ENCODE peak calls at places on chromosomes 11 and 22, in eight cellular contexts. H, C, R, M, L, S, X and P are unnamed samples.
A peak's percentile ranks its signal among the peaks of the same experiment; 100 is the strongest.

GRCh38 chr11:371716-372590 is 2.7 kb downstream of the B4GALNT4 start:
- DNase-seq in H (no peak), C (no peak), R (no peak), M (no peak), L (no peak), S (no peak), X (no peak), P (no peak)

GRCh38 chr11:44943118-44943517 is 7.6 kb downstream of the TP53I11 start:
- DNase-seq in H (no peak), C (no peak), R (no peak), M (peak; percentile 39), L (no peak), S (no peak), X (no peak), P (no peak)

GRCh38 chr11:19816040-19816439 is 103.4 kb downstream of the NAV2 start:
- DNase-seq in H (no peak), C (no peak), R (no peak), M (no peak), L (peak; percentile 22), S (no peak), X (no peak), P (no peak)

GRCh38 chr22:49515486-49515885 is 312.2 kb downstream of the BRD1 start:
- DNase-seq in H (no peak), C (no peak), R (no peak), M (no peak), L (no peak), S (no peak), X (no peak), P (no peak)

GRCh38 chr11:12070446-12071267 is 39.7 kb upstream of the MICAL2 start:
- DNase-seq in H (no peak), C (no peak), R (no peak), M (no peak), L (no peak), S (no peak), X (no peak), P (no peak)

GRCh38 chr11:8934735-8935478 is 2.2 kb upstream of the C11orf16 start:
- DNase-seq in H (peak; percentile 72), C (no peak), R (no peak), M (no peak), L (peak; percentile 76), S (no peak), X (peak; percentile 55), P (peak; percentile 65)

GRCh38 chr11:64181506-64182411 is 4.2 kb upstream of the STIP1 start:
- DNase-seq in H (peak; percentile 89), C (peak; percentile 91), R (peak; percentile 88), M (peak; percentile 29), L (peak; percentile 96), S (peak; percentile 74), X (peak; percentile 85), P (peak; percentile 93)

GRCh38 chr22:44425356-44425755 is 72.7 kb downstream of the RTL6 start:
- DNase-seq in H (no peak), C (no peak), R (no peak), M (no peak), L (no peak), S (no peak), X (no peak), P (no peak)

GRCh38 chr22:35612903-35613302 is 4.2 kb downstream of the MB start:
- DNase-seq in H (no peak), C (no peak), R (no peak), M (no peak), L (no peak), S (no peak), X (no peak), P (no peak)

GRCh38 chr11:34874202-34874601 is 42.0 kb downstream of the APIP start:
- DNase-seq in H (no peak), C (no peak), R (no peak), M (no peak), L (no peak), S (no peak), X (no peak), P (no peak)

GRCh38 chr22:44172370-44173108 is 8.2 kb upstream of the PARVG start:
- DNase-seq in H (no peak), C (no peak), R (peak; percentile 52), M (no peak), L (no peak), S (peak; percentile 48), X (no peak), P (no peak)

GRCh38 chr11:69055598-69056516 is 7.1 kb downstream of the TPCN2 start:
- DNase-seq in H (no peak), C (no peak), R (peak; percentile 19), M (no peak), L (peak; percentile 29), S (no peak), X (no peak), P (peak; percentile 28)

GRCh38 chr22:20258584-20259335 is 9.4 kb downstream of the RTN4R start:
- DNase-seq in H (no peak), C (no peak), R (no peak), M (peak; percentile 20), L (no peak), S (no peak), X (no peak), P (no peak)

GRCh38 chr11:133040289-133040893 is 491.9 kb downstream of the OPCML start:
- DNase-seq in H (no peak), C (no peak), R (no peak), M (no peak), L (peak; percentile 40), S (no peak), X (no peak), P (peak; percentile 70)

GRCh38 chr11:23021287-23021863 is 161.1 kb upstream of the CCDC179 start:
- DNase-seq in H (peak; percentile 45), C (no peak), R (peak; percentile 6), M (no peak), L (peak; percentile 41), S (peak; percentile 59), X (peak; percentile 40), P (no peak)

GRCh38 chr22:40526960-40527359 is 109.6 kb downstream of the MRTFA start:
- DNase-seq in H (no peak), C (no peak), R (no peak), M (no peak), L (no peak), S (no peak), X (no peak), P (no peak)

GRCh38 chr11:121406291-121406690 is 45.8 kb upstream of the SORL1 start:
- DNase-seq in H (no peak), C (no peak), R (no peak), M (no peak), L (no peak), S (peak; percentile 18), X (no peak), P (no peak)

GRCh38 chr11:74749127-74749964 is 697 bp downstream of the RNF169 start:
- DNase-seq in H (peak; percentile 57), C (peak; percentile 46), R (no peak), M (peak; percentile 60), L (peak; percentile 78), S (peak; percentile 74), X (peak; percentile 76), P (peak; percentile 62)

GRCh38 chr11:102323542-102324261 is 6.4 kb downstream of the BIRC3 start:
- DNase-seq in H (peak; percentile 77), C (no peak), R (no peak), M (no peak), L (peak; percentile 57), S (no peak), X (no peak), P (no peak)

GRCh38 chr22:32480238-32480637 is 5.6 kb downstream of the FBXO7 start:
- DNase-seq in H (no peak), C (no peak), R (no peak), M (peak; percentile 13), L (no peak), S (no peak), X (no peak), P (no peak)

GRCh38 chr11:113296447-113297205 is 17.8 kb upstream of the TTC12 start:
- DNase-seq in H (no peak), C (no peak), R (no peak), M (no peak), L (no peak), S (no peak), X (no peak), P (no peak)

GRCh38 chr22:28629420-28630184 is 50.0 kb downstream of the TTC28 start:
- DNase-seq in H (no peak), C (no peak), R (no peak), M (no peak), L (no peak), S (peak; percentile 57), X (peak; percentile 68), P (no peak)

GRCh38 chr22:49087163-49087562 is 740.5 kb downstream of the BRD1 start:
- DNase-seq in H (no peak), C (peak; percentile 20), R (no peak), M (no peak), L (no peak), S (no peak), X (no peak), P (no peak)

GRCh38 chr11:129392995-129393394 is 17.3 kb downstream of the BARX2 start:
- DNase-seq in H (no peak), C (no peak), R (no peak), M (no peak), L (no peak), S (no peak), X (no peak), P (no peak)

GRCh38 chr11:8907116-8907515 is 3.9 kb upstream of the AKIP1 start:
- DNase-seq in H (no peak), C (no peak), R (no peak), M (no peak), L (no peak), S (no peak), X (no peak), P (no peak)